ENCODE peak calls at places on chromosomes 6 and 20, in four cellular contexts. S, Z, M and X are unnamed samples. For H3K4me1, the result is how much of the 10 kb centered on the place peaks cover.

GRCh38 chr20:43914286-43914685 is 366 bp upstream of the TOX2 start:
- DNase-seq in S (no peak), Z (no peak), M (no peak), X (no peak)

GRCh38 chr6:147161974-147162495 is 42.2 kb upstream of the STXBP5 start:
- DNase-seq in S (peak), Z (no peak), M (peak), X (no peak)

GRCh38 chr6:124466949-124467348 is 495.3 kb upstream of the RNF217 start:
- DNase-seq in S (peak), Z (no peak), M (peak), X (no peak)

GRCh38 chr6:74041420-74041819 is 345.4 kb downstream of the CD109 start:
- DNase-seq in S (no peak), Z (peak), M (no peak), X (peak)

GRCh38 chr6:151577257-151577656 is 83.4 kb downstream of the CCDC170 start:
- DNase-seq in S (no peak), Z (no peak), M (no peak), X (no peak)

GRCh38 chr6:70651326-70651905 is 16.3 kb upstream of the SMAP1 start:
- DNase-seq in S (no peak), Z (no peak), M (peak), X (no peak)

GRCh38 chr6:827431-827830 is 134.5 kb upstream of the EXOC2 start:
- DNase-seq in S (no peak), Z (no peak), M (no peak), X (no peak)

GRCh38 chr6:3321042-3321441 is 62.3 kb downstream of the PSMG4 start:
- DNase-seq in S (no peak), Z (no peak), M (no peak), X (no peak)

GRCh38 chr20:62370115-62370806 is 3.1 kb upstream of the LAMA5 start:
- DNase-seq in S (peak), Z (no peak), M (peak), X (no peak)

GRCh38 chr6:34491091-34491430 is 25.2 kb downstream of the PACSIN1 start:
- DNase-seq in S (peak), Z (no peak), M (no peak), X (no peak)

GRCh38 chr6:157597461-157598312 is 216.7 kb downstream of the ZDHHC14 start:
- DNase-seq in S (no peak), Z (peak), M (peak), X (peak)

GRCh38 chr20:23129891-23130621 is 43.9 kb upstream of the CD93 start:
- DNase-seq in S (no peak), Z (no peak), M (no peak), X (no peak)

GRCh38 chr6:168545428-168545827 is 104.4 kb downstream of the SMOC2 start:
- DNase-seq in S (no peak), Z (no peak), M (no peak), X (no peak)

GRCh38 chr20:46057856-46058655 is 29.0 kb downstream of the SLC12A5 start:
- DNase-seq in S (peak), Z (peak), M (no peak), X (peak)

GRCh38 chr6:21949211-21949801 is 347.5 kb downstream of the PRL start:
- DNase-seq in S (peak), Z (no peak), M (no peak), X (no peak)

GRCh38 chr6:133767571-133767970 is 121.3 kb upstream of the TCF21 start:
- DNase-seq in S (peak), Z (no peak), M (peak), X (no peak)

GRCh38 chr6:130755368-130756034 is 71.7 kb upstream of the SMLR1 start:
- DNase-seq in S (no peak), Z (no peak), M (no peak), X (no peak)

GRCh38 chr6:131831392-131831791 is 23.6 kb downstream of the ENPP1 start:
- DNase-seq in S (peak), Z (no peak), M (peak), X (no peak)

GRCh38 chr6:88238065-88238464 is 71.9 kb upstream of the CNR1 start:
- DNase-seq in S (peak), Z (peak), M (peak), X (peak)

GRCh38 chr6:5490495-5491069 is 229.3 kb downstream of the FARS2 start:
- DNase-seq in S (no peak), Z (no peak), M (no peak), X (no peak)

GRCh38 chr20:17678295-17678694 is 3.7 kb downstream of the RRBP1 start:
- DNase-seq in S (no peak), Z (peak), M (no peak), X (no peak)

GRCh38 chr6:79601020-79601609 is 30.0 kb upstream of the SH3BGRL2 start:
- DNase-seq in S (peak), Z (no peak), M (peak), X (no peak)

GRCh38 chr6:148848915-148849314 is 102.1 kb downstream of the UST start:
- DNase-seq in S (no peak), Z (no peak), M (no peak), X (no peak)

GRCh38 chr6:23535071-23535470 is 590.9 kb upstream of the NRSN1 start:
- DNase-seq in S (no peak), Z (no peak), M (no peak), X (no peak)

GRCh38 chr6:40164345-40164755 is 230.1 kb upstream of the MOCS1 start:
- DNase-seq in S (no peak), Z (peak), M (no peak), X (no peak)

GRCh38 chr6:141463237-141463977 is 669.3 kb upstream of the GJE1 start:
- DNase-seq in S (peak), Z (no peak), M (peak), X (no peak)

GRCh38 chr6:138727182-138727581 is 46.4 kb upstream of the CCDC28A start:
- DNase-seq in S (peak), Z (no peak), M (no peak), X (no peak)

GRCh38 chr6:30450908-30451818 is 38.1 kb upstream of the HLA-E start:
- DNase-seq in S (peak), Z (peak), M (no peak), X (peak)

GRCh38 chr6:47633141-47633540 is 65.2 kb upstream of the ADGRF4 start:
- DNase-seq in S (peak), Z (peak), M (peak), X (peak)

GRCh38 chr6:78598966-78599365 is 268.4 kb upstream of the IRAK1BP1 start:
- DNase-seq in S (peak), Z (no peak), M (peak), X (no peak)

GRCh38 chr20:57977141-57977540 is 251.3 kb downstream of the ANKRD60 start:
- DNase-seq in S (no peak), Z (no peak), M (no peak), X (no peak)

GRCh38 chr6:43990275-43990626 is 137.0 kb downstream of the MRPL14 start:
- DNase-seq in S (peak), Z (no peak), M (no peak), X (no peak)

GRCh38 chr6:25831532-25832306 is at the start of gene SLC17A1:
- DNase-seq in S (no peak), Z (no peak), M (no peak), X (no peak)

GRCh38 chr20:2692036-2692885 is at the start of gene EBF4:
- DNase-seq in S (peak), Z (peak), M (no peak), X (peak)

GRCh38 chr20:2691663-2692035 is 931 bp upstream of the EBF4 start:
- DNase-seq in S (no peak), Z (no peak), M (no peak), X (no peak)

GRCh38 chr20:2690718-2691117 is 1.9 kb upstream of the EBF4 start:
- DNase-seq in S (no peak), Z (no peak), M (no peak), X (no peak)

GRCh38 chr20:2690213-2690612 is 2.4 kb upstream of the EBF4 start:
- DNase-seq in S (no peak), Z (no peak), M (no peak), X (no peak)

GRCh38 chr20:2691127-2691526 is 1.5 kb upstream of the EBF4 start:
- DNase-seq in S (no peak), Z (no peak), M (no peak), X (no peak)
- TF ChIP-seq EZH2 in S (no peak), Z (peak), M (no peak), X (no peak)

DNA sequence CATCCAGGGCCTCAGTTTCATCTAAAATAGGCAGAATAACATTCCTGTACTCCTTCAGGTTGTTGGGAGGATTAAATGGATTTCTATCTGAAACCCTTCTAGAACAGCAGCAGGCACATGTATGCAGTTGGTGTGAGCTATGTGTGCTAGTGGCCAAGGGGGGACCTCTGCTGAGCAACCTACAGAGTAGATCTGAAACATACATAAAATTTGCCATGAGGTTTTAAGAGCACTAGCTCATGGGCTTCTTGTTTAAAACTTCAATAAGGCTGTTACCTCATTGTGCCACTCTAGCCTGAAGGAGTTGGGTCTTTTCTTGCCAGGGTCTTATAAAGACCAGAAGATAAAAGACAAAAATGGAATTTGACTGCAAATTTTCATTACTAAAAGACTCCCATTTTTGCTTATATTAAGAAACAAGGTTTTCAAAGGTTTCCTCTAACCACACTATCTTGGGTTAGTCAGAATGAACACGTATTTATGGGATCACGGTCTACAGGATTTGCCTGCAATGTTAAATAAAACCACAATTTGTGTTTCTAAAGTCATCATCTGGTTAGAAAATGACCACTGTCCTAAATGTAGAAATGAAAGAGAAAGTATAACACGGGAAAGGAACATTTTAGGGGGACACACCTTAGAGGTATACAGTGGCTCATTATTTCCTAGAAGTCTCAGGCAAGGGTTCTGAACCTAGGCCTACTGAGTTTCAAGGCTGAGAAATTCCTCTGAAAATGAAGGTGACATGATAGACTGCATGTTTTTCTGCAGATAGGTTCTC is 144.9 kb upstream of the OLIG3 start:
- DNase-seq in S (peak), Z (no peak), M (no peak), X (no peak)
- H2AFZ ChIP-seq in S (no peak), Z (no peak), M (no peak), X (no peak)

DNA sequence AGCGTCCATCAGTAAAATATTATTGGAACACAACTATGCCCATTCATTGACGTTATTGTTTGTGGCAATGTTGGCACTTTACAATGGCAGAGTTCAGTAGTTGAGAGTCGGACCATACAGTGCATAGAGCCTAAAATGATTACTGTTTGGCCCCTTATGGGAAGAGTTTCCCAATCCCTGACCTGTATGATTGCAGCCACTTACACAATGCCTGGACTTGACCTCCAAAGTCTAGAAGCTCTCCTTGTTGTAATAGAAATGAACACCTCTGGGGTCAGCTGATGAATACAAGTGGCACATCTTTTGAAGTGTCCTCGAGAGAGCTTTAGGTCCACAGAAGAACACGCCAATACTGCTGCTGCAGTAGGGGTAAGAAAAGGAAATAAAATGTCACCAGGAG is 59.0 kb downstream of the NOX3 start:
- DNase-seq in S (no peak), Z (no peak), M (no peak), X (no peak)
- H3K4me1 ChIP-seq in S (under half), Z (under half), M (under half), X (under half)

DNA sequence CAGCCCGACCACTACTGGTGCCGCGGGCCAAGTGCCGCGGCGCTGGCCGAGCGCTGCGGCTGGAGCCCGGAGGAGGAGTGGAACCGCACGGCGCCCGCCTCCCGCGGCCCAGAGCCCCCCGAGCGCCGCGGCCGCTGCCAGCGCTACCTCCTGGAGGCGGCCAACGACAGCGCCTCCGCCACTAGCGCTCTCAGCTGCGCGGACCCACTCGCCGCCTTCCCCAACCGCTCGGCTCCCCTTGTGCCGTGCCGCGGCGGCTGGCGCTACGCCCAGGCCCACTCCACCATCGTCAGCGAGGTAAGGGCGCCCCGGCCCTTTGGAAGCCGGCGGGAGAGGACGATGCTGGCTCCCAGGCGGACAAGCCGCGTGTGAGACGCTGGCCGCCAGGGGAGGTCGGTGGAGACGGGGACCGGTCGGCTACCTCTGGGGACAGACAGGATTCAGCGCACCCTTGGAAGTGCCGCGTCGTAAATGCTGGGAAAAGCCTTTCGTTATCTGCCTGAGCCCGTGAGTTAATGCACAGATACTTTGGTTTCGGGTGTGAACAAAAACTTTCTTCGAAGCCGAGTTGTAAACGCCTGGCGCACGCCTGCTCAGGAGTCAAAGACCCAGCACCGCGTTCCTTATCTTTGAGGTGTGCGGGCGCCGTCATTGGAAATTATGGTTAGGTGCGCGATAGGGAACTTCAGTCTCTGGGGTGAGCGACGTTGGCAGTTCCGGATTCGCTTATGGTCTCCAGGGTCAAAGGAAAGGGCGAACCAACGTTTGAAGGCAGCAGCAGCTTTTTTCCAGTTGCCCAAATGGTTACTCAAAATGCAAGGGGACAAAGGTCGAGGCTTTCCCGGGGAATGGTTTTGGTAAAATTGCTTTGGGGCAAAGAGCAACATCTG is 619 bp downstream of the SLC22A3 start:
- DNase-seq in S (peak), Z (peak), M (peak), X (peak)
- TF ChIP-seq EZH2 in S (no peak), Z (peak), M (no peak), X (peak)

DNA sequence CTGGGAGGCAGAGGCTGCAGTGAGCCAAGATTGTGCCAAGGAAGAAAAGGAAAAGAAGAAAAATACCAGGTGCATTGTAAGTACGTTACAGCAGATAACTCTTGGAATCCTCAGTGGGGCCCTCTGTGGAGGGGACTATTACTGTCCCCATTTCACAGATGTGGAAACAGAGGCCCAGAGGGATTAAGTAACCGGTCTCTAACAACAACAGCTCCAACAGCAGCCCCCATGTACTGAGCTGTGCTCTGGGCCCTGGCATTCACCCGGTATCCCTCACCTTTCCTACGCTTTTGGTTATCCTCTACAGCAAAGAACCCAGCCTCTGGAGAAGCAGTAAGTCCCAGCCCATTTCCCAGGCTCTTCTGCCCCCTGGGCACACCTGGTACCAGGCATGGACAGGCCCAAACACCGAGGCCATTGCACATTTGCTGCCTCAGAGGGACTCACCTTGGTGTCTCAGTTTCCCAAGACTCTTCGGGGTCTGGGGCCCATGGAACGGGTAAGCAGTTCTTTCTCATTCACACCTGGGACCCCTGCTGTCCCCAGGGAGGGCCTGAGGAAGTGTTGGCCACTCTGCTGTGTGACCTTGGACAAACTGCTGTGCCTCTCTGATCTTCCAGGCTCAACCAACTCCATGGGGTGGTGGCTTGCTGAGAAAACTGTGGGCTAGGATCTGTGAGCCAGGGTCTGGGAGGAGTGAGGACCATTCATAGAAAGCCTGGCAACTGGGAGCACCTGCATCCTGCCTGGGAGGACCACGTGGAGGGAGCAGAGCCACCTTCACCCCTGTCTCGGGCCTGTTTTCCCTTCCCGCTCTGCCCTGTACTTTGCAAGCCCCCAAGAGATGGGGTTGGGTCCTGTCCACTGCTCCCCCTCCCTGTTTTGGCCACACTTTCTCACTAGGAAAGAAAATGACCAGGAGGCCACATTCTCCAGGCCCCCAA is 59.9 kb downstream of the SNAI1 start:
- DNase-seq in S (no peak), Z (no peak), M (no peak), X (no peak)
- H2AFZ ChIP-seq in S (no peak), Z (no peak), M (no peak), X (no peak)

GRCh38 chr20:64056639-64056888 is 6.4 kb upstream of the TCEA2 start:
- DNase-seq in S (no peak), Z (no peak), M (no peak), X (no peak)
- H3K4me1 ChIP-seq in S (under half), Z (under half), M (under half), X (under half)

DNA sequence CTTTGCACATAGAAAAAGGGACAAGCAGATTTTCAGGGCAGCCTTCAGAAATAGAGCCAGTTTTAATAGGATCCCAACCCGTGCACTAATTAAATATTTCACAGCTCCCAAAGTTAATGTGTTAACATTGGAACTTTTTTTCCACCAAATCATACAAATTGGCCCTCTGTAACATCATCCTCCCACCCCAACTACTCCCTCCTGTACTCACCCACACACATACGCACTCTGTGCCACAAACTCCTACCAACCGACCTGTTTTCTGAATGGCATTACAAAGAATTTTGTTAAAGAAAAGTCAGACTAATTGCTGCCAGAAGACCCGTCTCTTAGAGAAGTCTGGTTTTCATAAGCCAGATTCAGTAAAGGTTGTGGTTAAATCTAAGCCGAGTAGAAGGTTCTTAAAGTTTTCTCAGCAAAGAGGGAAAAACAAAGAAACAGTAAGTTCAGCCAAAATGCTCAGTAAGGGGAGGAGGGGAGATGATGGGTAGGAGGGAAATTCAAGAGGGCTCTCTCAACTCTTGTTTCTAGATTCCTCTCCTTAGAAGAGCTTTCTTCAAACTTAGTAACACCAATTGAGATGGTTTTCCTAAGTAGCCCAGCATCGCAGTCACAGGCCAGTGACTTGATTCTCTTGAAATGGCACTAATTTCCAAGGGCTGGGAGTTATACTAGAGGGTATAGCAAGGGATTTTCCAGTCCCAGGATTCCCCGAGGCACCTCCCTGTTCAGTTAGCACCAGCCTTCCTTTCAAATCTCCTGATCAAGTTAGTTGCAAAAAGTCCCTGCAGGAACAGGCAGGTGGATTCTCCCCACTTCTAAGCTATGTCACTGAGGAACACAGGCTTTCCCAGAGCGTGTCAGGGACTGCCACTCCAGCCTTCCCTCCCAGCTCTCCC is 27.9 kb downstream of the TFAP2A start:
- DNase-seq in S (no peak), Z (no peak), M (no peak), X (no peak)
- TF ChIP-seq EZH2 in S (no peak), Z (peak), M (no peak), X (peak)